ENCODE peak calls at places on chromosomes 2 and 18, in nine cellular contexts. One of them, this sample, is unnamed.

GRCh38 chr2:72985136-72985535 is 67.8 kb downstream of the EMX1 start:
- DNase-seq in esophagus muscularis mucosa: no peak
- DNase-seq in A549: no peak
- DNase-seq in fibroblast of pulmonary artery: no peak
- DNase-seq in HCT116: no peak
- DNase-seq in mucosa of descending colon: no peak
- DNase-seq in neural crest cell: no peak
- DNase-seq in ovary: no peak
- DNase-seq in upper lobe of right lung: no peak
- DNase-seq in this sample: no peak

GRCh38 chr2:171167352-171167997 is 6.8 kb upstream of the TLK1 start:
- DNase-seq in neural crest cell: no peak
- DNase-seq in mucosa of descending colon: no peak
- DNase-seq in ovary: no peak
- DNase-seq in fibroblast of pulmonary artery: peak; percentile 27
- DNase-seq in A549: no peak
- DNase-seq in upper lobe of right lung: no peak
- DNase-seq in esophagus muscularis mucosa: no peak
- DNase-seq in HCT116: no peak
- DNase-seq in this sample: no peak

GRCh38 chr2:191382801-191383200 is 137.6 kb downstream of the MYO1B start:
- DNase-seq in HCT116: no peak
- DNase-seq in esophagus muscularis mucosa: no peak
- DNase-seq in fibroblast of pulmonary artery: peak; percentile 75
- DNase-seq in ovary: no peak
- DNase-seq in A549: peak; percentile 84
- DNase-seq in mucosa of descending colon: peak; percentile 92
- DNase-seq in neural crest cell: no peak
- DNase-seq in upper lobe of right lung: no peak
- DNase-seq in this sample: no peak

GRCh38 chr2:61885896-61886603 is 2.4 kb downstream of the CCT4 start:
- DNase-seq in neural crest cell: no peak
- DNase-seq in esophagus muscularis mucosa: no peak
- DNase-seq in A549: no peak
- DNase-seq in HCT116: no peak
- DNase-seq in ovary: no peak
- DNase-seq in mucosa of descending colon: no peak
- DNase-seq in upper lobe of right lung: no peak
- DNase-seq in fibroblast of pulmonary artery: no peak
- DNase-seq in this sample: no peak

GRCh38 chr2:227642691-227643090 is 23.9 kb upstream of the SCYGR5 start:
- DNase-seq in fibroblast of pulmonary artery: peak; percentile 76
- DNase-seq in mucosa of descending colon: no peak
- DNase-seq in upper lobe of right lung: no peak
- DNase-seq in esophagus muscularis mucosa: no peak
- DNase-seq in neural crest cell: no peak
- DNase-seq in HCT116: no peak
- DNase-seq in ovary: no peak
- DNase-seq in A549: no peak
- DNase-seq in this sample: no peak

GRCh38 chr2:240902615-240903041 is 3.5 kb upstream of the CROCC2 start:
- DNase-seq in A549: no peak
- DNase-seq in HCT116: no peak
- DNase-seq in fibroblast of pulmonary artery: no peak
- DNase-seq in mucosa of descending colon: no peak
- DNase-seq in esophagus muscularis mucosa: no peak
- DNase-seq in upper lobe of right lung: no peak
- DNase-seq in ovary: no peak
- DNase-seq in neural crest cell: no peak
- DNase-seq in this sample: no peak

GRCh38 chr2:218129756-218130155 is 3.9 kb downstream of the CXCR2 start:
- DNase-seq in ovary: no peak
- DNase-seq in neural crest cell: no peak
- DNase-seq in HCT116: no peak
- DNase-seq in upper lobe of right lung: no peak
- DNase-seq in esophagus muscularis mucosa: no peak
- DNase-seq in fibroblast of pulmonary artery: no peak
- DNase-seq in mucosa of descending colon: no peak
- DNase-seq in A549: no peak
- DNase-seq in this sample: no peak

GRCh38 chr2:28486526-28486925 is 9.3 kb upstream of the PLB1 start:
- DNase-seq in A549: no peak
- DNase-seq in upper lobe of right lung: no peak
- DNase-seq in neural crest cell: no peak
- DNase-seq in HCT116: no peak
- DNase-seq in mucosa of descending colon: no peak
- DNase-seq in ovary: no peak
- DNase-seq in fibroblast of pulmonary artery: no peak
- DNase-seq in esophagus muscularis mucosa: no peak
- DNase-seq in this sample: no peak

GRCh38 chr2:225937625-225938024 is 538.1 kb downstream of the NYAP2 start:
- DNase-seq in esophagus muscularis mucosa: no peak
- DNase-seq in A549: no peak
- DNase-seq in mucosa of descending colon: no peak
- DNase-seq in ovary: no peak
- DNase-seq in fibroblast of pulmonary artery: peak; percentile 53
- DNase-seq in upper lobe of right lung: no peak
- DNase-seq in neural crest cell: no peak
- DNase-seq in HCT116: no peak
- DNase-seq in this sample: no peak

GRCh38 chr2:54555318-54555837 is 99.3 kb downstream of the SPTBN1 start:
- DNase-seq in ovary: no peak
- DNase-seq in upper lobe of right lung: no peak
- DNase-seq in HCT116: no peak
- DNase-seq in fibroblast of pulmonary artery: peak; percentile 38
- DNase-seq in mucosa of descending colon: no peak
- DNase-seq in A549: no peak
- DNase-seq in neural crest cell: no peak
- DNase-seq in esophagus muscularis mucosa: no peak
- DNase-seq in this sample: no peak

GRCh38 chr2:237874585-237875161 is 15.2 kb downstream of the RAMP1 start:
- DNase-seq in upper lobe of right lung: peak; percentile 42
- DNase-seq in fibroblast of pulmonary artery: peak; percentile 50
- DNase-seq in HCT116: no peak
- DNase-seq in ovary: no peak
- DNase-seq in esophagus muscularis mucosa: no peak
- DNase-seq in neural crest cell: no peak
- DNase-seq in mucosa of descending colon: no peak
- DNase-seq in A549: no peak
- DNase-seq in this sample: peak; percentile 87

GRCh38 chr2:205585451-205586045 is 96.8 kb upstream of the NRP2 start:
- DNase-seq in upper lobe of right lung: no peak
- DNase-seq in A549: no peak
- DNase-seq in ovary: no peak
- DNase-seq in HCT116: no peak
- DNase-seq in fibroblast of pulmonary artery: no peak
- DNase-seq in neural crest cell: no peak
- DNase-seq in esophagus muscularis mucosa: no peak
- DNase-seq in mucosa of descending colon: no peak
- DNase-seq in this sample: no peak

GRCh38 chr2:135875491-135876065 is 665 bp downstream of the MCM6 start:
- DNase-seq in ovary: peak; percentile 20
- DNase-seq in fibroblast of pulmonary artery: peak; percentile 50
- DNase-seq in A549: peak; percentile 42
- DNase-seq in esophagus muscularis mucosa: no peak
- DNase-seq in mucosa of descending colon: peak; percentile 56
- DNase-seq in HCT116: no peak
- DNase-seq in upper lobe of right lung: peak; percentile 82
- DNase-seq in neural crest cell: peak; percentile 34
- DNase-seq in this sample: no peak

GRCh38 chr18:49681387-49681786 is 119.5 kb downstream of the LIPG start:
- DNase-seq in neural crest cell: no peak
- DNase-seq in upper lobe of right lung: no peak
- DNase-seq in ovary: no peak
- DNase-seq in HCT116: no peak
- DNase-seq in mucosa of descending colon: no peak
- DNase-seq in A549: peak; percentile 6
- DNase-seq in esophagus muscularis mucosa: no peak
- DNase-seq in fibroblast of pulmonary artery: no peak
- DNase-seq in this sample: no peak

GRCh38 chr2:176514805-176515500 is 245.7 kb downstream of the MTX2 start:
- DNase-seq in esophagus muscularis mucosa: no peak
- DNase-seq in ovary: no peak
- DNase-seq in A549: no peak
- DNase-seq in HCT116: no peak
- DNase-seq in mucosa of descending colon: no peak
- DNase-seq in fibroblast of pulmonary artery: no peak
- DNase-seq in upper lobe of right lung: no peak
- DNase-seq in neural crest cell: no peak
- DNase-seq in this sample: no peak
- TF ChIP-seq CTCF in esophagus muscularis mucosa: no peak
- TF ChIP-seq CTCF in ovary: no peak
- TF ChIP-seq CTCF in A549: no peak
- TF ChIP-seq CTCF in HCT116: no peak
- TF ChIP-seq CTCF in mucosa of descending colon: no peak
- TF ChIP-seq CTCF in fibroblast of pulmonary artery: no peak
- TF ChIP-seq CTCF in upper lobe of right lung: no peak
- TF ChIP-seq CTCF in neural crest cell: no peak
- TF ChIP-seq CTCF in this sample: no peak

GRCh38 chr18:12567849-12568248 is 90.1 kb downstream of the SPIRE1 start:
- DNase-seq in mucosa of descending colon: no peak
- DNase-seq in ovary: no peak
- DNase-seq in neural crest cell: no peak
- DNase-seq in upper lobe of right lung: no peak
- DNase-seq in fibroblast of pulmonary artery: no peak
- DNase-seq in esophagus muscularis mucosa: no peak
- DNase-seq in A549: no peak
- DNase-seq in HCT116: no peak
- DNase-seq in this sample: no peak

GRCh38 chr18:12564861-12565260 is 93.0 kb downstream of the SPIRE1 start:
- DNase-seq in HCT116: no peak
- DNase-seq in fibroblast of pulmonary artery: no peak
- DNase-seq in neural crest cell: no peak
- DNase-seq in A549: no peak
- DNase-seq in mucosa of descending colon: no peak
- DNase-seq in esophagus muscularis mucosa: no peak
- DNase-seq in ovary: no peak
- DNase-seq in upper lobe of right lung: no peak
- DNase-seq in this sample: no peak

GRCh38 chr18:12559319-12559718 is 98.6 kb downstream of the SPIRE1 start:
- DNase-seq in mucosa of descending colon: no peak
- DNase-seq in A549: no peak
- DNase-seq in fibroblast of pulmonary artery: no peak
- DNase-seq in esophagus muscularis mucosa: no peak
- DNase-seq in HCT116: no peak
- DNase-seq in ovary: no peak
- DNase-seq in upper lobe of right lung: no peak
- DNase-seq in neural crest cell: no peak
- DNase-seq in this sample: peak; percentile 70

GRCh38 chr18:12569791-12570190 is 88.1 kb downstream of the SPIRE1 start:
- DNase-seq in esophagus muscularis mucosa: no peak
- DNase-seq in neural crest cell: no peak
- DNase-seq in A549: no peak
- DNase-seq in ovary: no peak
- DNase-seq in upper lobe of right lung: no peak
- DNase-seq in fibroblast of pulmonary artery: no peak
- DNase-seq in HCT116: no peak
- DNase-seq in mucosa of descending colon: no peak
- DNase-seq in this sample: no peak

GRCh38 chr18:12564378-12564777 is 93.5 kb downstream of the SPIRE1 start:
- DNase-seq in ovary: no peak
- DNase-seq in upper lobe of right lung: no peak
- DNase-seq in esophagus muscularis mucosa: no peak
- DNase-seq in neural crest cell: no peak
- DNase-seq in fibroblast of pulmonary artery: no peak
- DNase-seq in mucosa of descending colon: no peak
- DNase-seq in HCT116: no peak
- DNase-seq in A549: no peak
- DNase-seq in this sample: peak; percentile 49
- TF ChIP-seq CTCF in ovary: no peak
- TF ChIP-seq CTCF in upper lobe of right lung: no peak
- TF ChIP-seq CTCF in esophagus muscularis mucosa: no peak
- TF ChIP-seq CTCF in neural crest cell: no peak
- TF ChIP-seq CTCF in fibroblast of pulmonary artery: no peak
- TF ChIP-seq CTCF in mucosa of descending colon: no peak
- TF ChIP-seq CTCF in HCT116: no peak
- TF ChIP-seq CTCF in A549: no peak
- TF ChIP-seq CTCF in this sample: no peak

GRCh38 chr2:173669271-173669853 is 295.8 kb downstream of the SP3 start:
- DNase-seq in fibroblast of pulmonary artery: no peak
- DNase-seq in A549: no peak
- DNase-seq in neural crest cell: no peak
- DNase-seq in mucosa of descending colon: no peak
- DNase-seq in upper lobe of right lung: no peak
- DNase-seq in esophagus muscularis mucosa: no peak
- DNase-seq in ovary: no peak
- DNase-seq in HCT116: no peak
- DNase-seq in this sample: no peak

GRCh38 chr2:173667014-173667413 is 298.2 kb downstream of the SP3 start:
- DNase-seq in upper lobe of right lung: no peak
- DNase-seq in A549: no peak
- DNase-seq in mucosa of descending colon: peak; percentile 9
- DNase-seq in ovary: no peak
- DNase-seq in fibroblast of pulmonary artery: no peak
- DNase-seq in HCT116: no peak
- DNase-seq in neural crest cell: no peak
- DNase-seq in esophagus muscularis mucosa: no peak
- DNase-seq in this sample: no peak

GRCh38 chr2:173669888-173670287 is 295.3 kb downstream of the SP3 start:
- DNase-seq in mucosa of descending colon: no peak
- DNase-seq in ovary: no peak
- DNase-seq in neural crest cell: no peak
- DNase-seq in fibroblast of pulmonary artery: no peak
- DNase-seq in esophagus muscularis mucosa: no peak
- DNase-seq in A549: no peak
- DNase-seq in HCT116: no peak
- DNase-seq in upper lobe of right lung: no peak
- DNase-seq in this sample: no peak

GRCh38 chr2:173664520-173664919 is 300.7 kb downstream of the SP3 start:
- DNase-seq in A549: no peak
- DNase-seq in HCT116: no peak
- DNase-seq in neural crest cell: no peak
- DNase-seq in esophagus muscularis mucosa: no peak
- DNase-seq in ovary: no peak
- DNase-seq in fibroblast of pulmonary artery: no peak
- DNase-seq in mucosa of descending colon: no peak
- DNase-seq in upper lobe of right lung: no peak
- DNase-seq in this sample: no peak

GRCh38 chr2:173667415-173667814 is 297.8 kb downstream of the SP3 start:
- DNase-seq in A549: peak; percentile 64
- DNase-seq in fibroblast of pulmonary artery: peak; percentile 23
- DNase-seq in esophagus muscularis mucosa: peak; percentile 75
- DNase-seq in ovary: no peak
- DNase-seq in upper lobe of right lung: no peak
- DNase-seq in mucosa of descending colon: peak; percentile 11
- DNase-seq in HCT116: peak; percentile 10
- DNase-seq in neural crest cell: no peak
- DNase-seq in this sample: no peak
- TF ChIP-seq CTCF in A549: peak; percentile 34
- TF ChIP-seq CTCF in fibroblast of pulmonary artery: peak; percentile 24
- TF ChIP-seq CTCF in esophagus muscularis mucosa: no peak
- TF ChIP-seq CTCF in ovary: no peak
- TF ChIP-seq CTCF in upper lobe of right lung: no peak
- TF ChIP-seq CTCF in mucosa of descending colon: no peak
- TF ChIP-seq CTCF in HCT116: peak; percentile 20
- TF ChIP-seq CTCF in neural crest cell: peak; percentile 17
- TF ChIP-seq CTCF in this sample: no peak

DNA sequence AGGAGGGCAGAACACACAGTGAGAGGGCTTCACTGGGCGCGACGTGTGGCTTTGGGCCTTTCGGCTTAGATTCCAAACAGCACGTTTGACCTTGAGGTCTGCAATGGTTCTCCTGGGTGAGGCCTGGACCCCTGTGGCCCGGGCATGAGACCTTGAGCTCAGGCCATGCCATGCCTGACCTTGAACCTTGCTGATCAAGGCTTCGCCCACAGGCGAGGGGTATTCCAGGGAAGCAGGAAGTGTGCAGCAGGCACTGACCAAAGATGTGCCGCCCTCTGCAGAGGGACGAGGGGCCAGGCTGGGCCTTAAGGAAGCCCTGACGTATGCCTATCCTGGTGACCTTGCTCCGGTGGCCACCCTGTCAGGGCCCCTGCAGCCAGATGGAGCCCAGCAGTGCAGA is 178.3 kb upstream of the HDAC4 start:
- DNase-seq in neural crest cell: no peak
- DNase-seq in HCT116: no peak
- DNase-seq in fibroblast of pulmonary artery: no peak
- DNase-seq in A549: no peak
- DNase-seq in upper lobe of right lung: peak; percentile 40
- DNase-seq in mucosa of descending colon: no peak
- DNase-seq in esophagus muscularis mucosa: no peak
- DNase-seq in ovary: no peak
- DNase-seq in this sample: no peak
- TF ChIP-seq CTCF in neural crest cell: no peak
- TF ChIP-seq CTCF in HCT116: no peak
- TF ChIP-seq CTCF in fibroblast of pulmonary artery: no peak
- TF ChIP-seq CTCF in A549: no peak
- TF ChIP-seq CTCF in upper lobe of right lung: no peak
- TF ChIP-seq CTCF in mucosa of descending colon: no peak
- TF ChIP-seq CTCF in esophagus muscularis mucosa: no peak
- TF ChIP-seq CTCF in ovary: no peak
- TF ChIP-seq CTCF in this sample: no peak